ENCODE peak calls at places on chromosomes 6 and 20, in four cellular contexts. V is IMR-90, H is mesendoderm, U is neuronal stem cell. L is an unnamed sample.

GRCh38 chr6:43768983-43769525 is 957 bp upstream of the VEGFA start:
- DNase-seq in U (no peak), H (no peak), V (peak; percentile 91), L (no peak)

GRCh38 chr20:62539208-62539607 is 63.4 kb upstream of the GATA5 start:
- DNase-seq in V (no peak), H (no peak), U (no peak), L (no peak)

GRCh38 chr6:30520480-30520992 is 31.2 kb downstream of the HLA-E start:
- DNase-seq in H (no peak), V (no peak), U (no peak), L (no peak)

GRCh38 chr6:143264996-143265734 is 185.3 kb downstream of the ADAT2 start:
- DNase-seq in U (no peak), H (peak; percentile 51), V (no peak), L (no peak)

GRCh38 chr6:56021943-56022342 is 146.6 kb upstream of the BMP5 start:
- DNase-seq in H (peak; percentile 72), U (no peak), V (no peak), L (peak; percentile 1)

GRCh38 chr6:80376411-80376810 is 269.9 kb downstream of the BCKDHB start:
- DNase-seq in H (no peak), U (no peak), V (peak; percentile 53), L (no peak)

GRCh38 chr6:10522929-10523573 is 1.9 kb downstream of the GCNT2 start:
- DNase-seq in U (no peak), H (peak; percentile 66), V (no peak), L (peak; percentile 58)

GRCh38 chr20:59004763-59005522 is 2.1 kb downstream of the CTSZ start:
- DNase-seq in U (no peak), V (no peak), H (no peak), L (no peak)

GRCh38 chr20:33635341-33635740 is 26.8 kb upstream of the C20orf144 start:
- DNase-seq in U (no peak), H (no peak), V (no peak), L (no peak)

GRCh38 chr20:31809656-31810055 is 9.5 kb upstream of the MYLK2 start:
- DNase-seq in H (no peak), U (no peak), V (no peak), L (no peak)

DNA sequence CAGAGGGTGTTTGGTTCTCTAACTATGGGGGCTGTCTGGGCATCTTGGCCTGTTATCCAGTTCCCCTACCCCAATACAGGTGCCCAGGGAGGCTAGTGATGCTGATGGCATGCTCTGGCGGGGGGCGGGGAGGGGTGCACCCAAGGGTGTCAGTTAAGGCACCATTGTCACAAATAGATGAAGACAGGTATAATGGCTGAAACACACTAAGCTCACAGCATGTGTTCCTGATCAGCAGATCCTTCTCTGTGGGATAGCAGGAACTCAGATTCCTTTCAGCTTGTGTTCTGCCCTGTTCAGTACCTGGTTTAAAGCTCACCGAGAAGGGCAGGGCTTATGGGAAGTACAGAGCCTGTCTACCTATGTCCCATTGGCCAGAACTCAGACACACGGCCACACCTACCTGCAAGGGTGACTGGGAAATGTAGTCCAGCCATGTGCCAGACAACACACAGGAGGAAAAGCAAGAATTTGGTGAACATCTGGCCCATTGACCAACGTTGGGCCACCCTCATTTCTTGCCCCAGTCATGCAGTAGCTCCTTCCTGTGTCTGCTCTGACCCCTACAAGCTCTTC is 3.4 kb upstream of the RSPO4 start:
- DNase-seq in V (peak; percentile 24), U (peak; percentile 35), H (peak; percentile 94), L (peak; percentile 34)
- H4K8ac ChIP-seq in V (no peak overlapping the region), U (peak overlapping the region; percentile 67), H (no peak overlapping the region), L (no peak overlapping the region)

GRCh38 chr6:53339424-53339823 is 9.3 kb downstream of the ELOVL5 start:
- DNase-seq in U (no peak), H (no peak), V (no peak), L (no peak)

GRCh38 chr6:53340536-53340935 is 8.2 kb downstream of the ELOVL5 start:
- DNase-seq in U (no peak), H (no peak), V (no peak), L (no peak)

GRCh38 chr6:53343092-53343491 is 5.7 kb downstream of the ELOVL5 start:
- DNase-seq in V (no peak), U (no peak), H (no peak), L (no peak)

GRCh38 chr6:53344993-53345392 is 3.8 kb downstream of the ELOVL5 start:
- DNase-seq in H (no peak), U (no peak), V (no peak), L (no peak)

DNA sequence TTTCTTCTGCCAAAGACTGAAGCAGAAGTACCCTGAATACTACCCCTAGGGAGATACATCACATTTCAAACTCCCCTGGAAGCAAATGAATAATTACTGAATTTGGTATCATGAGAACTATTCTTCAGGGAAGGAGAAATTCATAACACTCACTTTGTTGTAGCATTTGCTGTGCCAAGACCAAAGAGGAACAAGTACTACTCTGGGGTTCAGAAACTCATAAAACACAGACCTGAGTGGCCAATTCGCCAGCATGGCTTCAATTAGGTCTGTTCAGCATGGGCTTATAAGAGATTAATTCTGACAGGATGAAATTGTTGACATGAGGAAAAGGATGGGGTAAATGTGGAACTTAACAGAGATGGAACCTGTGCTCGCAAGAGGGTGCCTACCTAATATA is 6.5 kb downstream of the ELOVL5 start:
- DNase-seq in V (no peak), U (no peak), H (no peak), L (no peak)
- H4K8ac ChIP-seq in V (no peak overlapping the region), U (no peak overlapping the region), H (no peak overlapping the region), L (no peak overlapping the region)

GRCh38 chr20:38128691-38129090 is 36.4 kb downstream of the TGM2 start:
- DNase-seq in H (no peak), V (no peak), U (no peak), L (no peak)
- H4K8ac ChIP-seq in H (no peak overlapping the region), V (no peak overlapping the region), U (no peak overlapping the region), L (no peak overlapping the region)

GRCh38 chr6:69825904-69826303 is 29.1 kb upstream of the LMBRD1 start:
- DNase-seq in H (no peak), U (no peak), V (peak; percentile 33), L (no peak)
- H4K8ac ChIP-seq in H (no peak overlapping the region), U (no peak overlapping the region), V (no peak overlapping the region), L (no peak overlapping the region)

GRCh38 chr6:154511735-154512097 is 1.2 kb upstream of the CNKSR3 start:
- DNase-seq in H (no peak), U (no peak), V (no peak), L (no peak)
- H4K8ac ChIP-seq in H (no peak overlapping the region), U (no peak overlapping the region), V (no peak overlapping the region), L (no peak overlapping the region)

L was measured in H1.